ENCODE peak calls at places on chromosome 2, in four cellular contexts. One of them, this sample, is unnamed.

GRCh38 chr2:10267551-10268465 is 34.9 kb upstream of the HPCAL1 start:
- DNase-seq in activated T-cell treated with anti-CD3 and anti-CD28 coated beads, Interleukin-2, amount 50 U/mL, for 72 hours: no peak
- DNase-seq in SK-MEL-5: no peak
- DNase-seq in stimulated activated CD4-positive, alpha-beta T cell treated with anti-CD3 and anti-CD28 coated beads, TNF-alpha, amount 100 ng/mL, for 1 hour: no peak
- DNase-seq in this sample: no peak

GRCh38 chr2:109279243-109279860 is 150.3 kb downstream of the SH3RF3 start:
- DNase-seq in activated T-cell treated with anti-CD3 and anti-CD28 coated beads, Interleukin-2, amount 50 U/mL, for 72 hours: no peak
- DNase-seq in SK-MEL-5: no peak
- DNase-seq in stimulated activated CD4-positive, alpha-beta T cell treated with anti-CD3 and anti-CD28 coated beads, TNF-alpha, amount 100 ng/mL, for 1 hour: no peak
- DNase-seq in this sample: no peak

GRCh38 chr2:165958313-165958712 is 4.7 kb upstream of the TTC21B start:
- DNase-seq in activated T-cell treated with anti-CD3 and anti-CD28 coated beads, Interleukin-2, amount 50 U/mL, for 72 hours: no peak
- DNase-seq in SK-MEL-5: no peak
- DNase-seq in stimulated activated CD4-positive, alpha-beta T cell treated with anti-CD3 and anti-CD28 coated beads, TNF-alpha, amount 100 ng/mL, for 1 hour: no peak
- DNase-seq in this sample: no peak

GRCh38 chr2:1697601-1698000 is 46.7 kb downstream of the PXDN start:
- DNase-seq in activated T-cell treated with anti-CD3 and anti-CD28 coated beads, Interleukin-2, amount 50 U/mL, for 72 hours: no peak
- DNase-seq in SK-MEL-5: no peak
- DNase-seq in stimulated activated CD4-positive, alpha-beta T cell treated with anti-CD3 and anti-CD28 coated beads, TNF-alpha, amount 100 ng/mL, for 1 hour: no peak
- DNase-seq in this sample: no peak

GRCh38 chr2:164458801-164459200 is 162.5 kb downstream of the GRB14 start:
- DNase-seq in activated T-cell treated with anti-CD3 and anti-CD28 coated beads, Interleukin-2, amount 50 U/mL, for 72 hours: no peak
- DNase-seq in SK-MEL-5: no peak
- DNase-seq in stimulated activated CD4-positive, alpha-beta T cell treated with anti-CD3 and anti-CD28 coated beads, TNF-alpha, amount 100 ng/mL, for 1 hour: no peak
- DNase-seq in this sample: no peak

GRCh38 chr2:46239847-46240181 is 57.4 kb upstream of the EPAS1 start:
- DNase-seq in activated T-cell treated with anti-CD3 and anti-CD28 coated beads, Interleukin-2, amount 50 U/mL, for 72 hours: peak; percentile 80
- DNase-seq in SK-MEL-5: no peak
- DNase-seq in stimulated activated CD4-positive, alpha-beta T cell treated with anti-CD3 and anti-CD28 coated beads, TNF-alpha, amount 100 ng/mL, for 1 hour: peak; percentile 32
- DNase-seq in this sample: no peak

GRCh38 chr2:3362686-3363085 is 14.9 kb downstream of the EIPR1 start:
- DNase-seq in activated T-cell treated with anti-CD3 and anti-CD28 coated beads, Interleukin-2, amount 50 U/mL, for 72 hours: no peak
- DNase-seq in SK-MEL-5: no peak
- DNase-seq in stimulated activated CD4-positive, alpha-beta T cell treated with anti-CD3 and anti-CD28 coated beads, TNF-alpha, amount 100 ng/mL, for 1 hour: no peak
- DNase-seq in this sample: no peak

GRCh38 chr2:19362652-19363473 is 4.4 kb upstream of the OSR1 start:
- DNase-seq in activated T-cell treated with anti-CD3 and anti-CD28 coated beads, Interleukin-2, amount 50 U/mL, for 72 hours: peak; percentile 46
- DNase-seq in SK-MEL-5: peak; percentile 90
- DNase-seq in stimulated activated CD4-positive, alpha-beta T cell treated with anti-CD3 and anti-CD28 coated beads, TNF-alpha, amount 100 ng/mL, for 1 hour: no peak
- DNase-seq in this sample: peak; percentile 78

GRCh38 chr2:38108907-38109731 is 33.2 kb upstream of the CYP1B1 start:
- DNase-seq in activated T-cell treated with anti-CD3 and anti-CD28 coated beads, Interleukin-2, amount 50 U/mL, for 72 hours: no peak
- DNase-seq in SK-MEL-5: no peak
- DNase-seq in stimulated activated CD4-positive, alpha-beta T cell treated with anti-CD3 and anti-CD28 coated beads, TNF-alpha, amount 100 ng/mL, for 1 hour: no peak
- DNase-seq in this sample: no peak

GRCh38 chr2:216672996-216673395 is 22.4 kb downstream of the IGFBP5 start:
- DNase-seq in activated T-cell treated with anti-CD3 and anti-CD28 coated beads, Interleukin-2, amount 50 U/mL, for 72 hours: no peak
- DNase-seq in SK-MEL-5: no peak
- DNase-seq in stimulated activated CD4-positive, alpha-beta T cell treated with anti-CD3 and anti-CD28 coated beads, TNF-alpha, amount 100 ng/mL, for 1 hour: no peak
- DNase-seq in this sample: no peak